ENCODE peak calls at places on chromosomes 5 and 9, in eight cellular contexts. L, P, B, A, D, H, R and I are unnamed samples.

GRCh38 chr9:135664801-135665794 is 2.0 kb downstream of the LCN9 start:
- DNase-seq in L (no peak), P (peak; percentile 42), B (no peak), A (no peak), D (no peak), H (no peak), R (no peak), I (no peak)

GRCh38 chr9:97570899-97571298 is 62.3 kb downstream of the TSTD2 start:
- DNase-seq in L (peak; percentile 19), P (peak; percentile 29), B (no peak), A (no peak), D (no peak), H (no peak), R (no peak), I (no peak)

GRCh38 chr9:132988244-132989013 is 9.9 kb downstream of the GFI1B start:
- DNase-seq in L (no peak), P (no peak), B (no peak), A (no peak), D (no peak), H (no peak), R (no peak), I (no peak)

GRCh38 chr9:14347408-14348224 is 33.7 kb upstream of the NFIB start:
- DNase-seq in L (no peak), P (peak; percentile 81), B (peak; percentile 60), A (no peak), D (peak; percentile 50), H (no peak), R (peak; percentile 46), I (no peak)

GRCh38 chr9:129241725-129242124 is 63.7 kb upstream of the IER5L start:
- DNase-seq in L (no peak), P (no peak), B (no peak), A (no peak), D (no peak), H (no peak), R (no peak), I (no peak)

GRCh38 chr9:75588808-75589207 is 301.7 kb upstream of the PCSK5 start:
- DNase-seq in L (no peak), P (no peak), B (no peak), A (no peak), D (no peak), H (peak; percentile 6), R (no peak), I (no peak)

GRCh38 chr9:91847576-91847975 is 102.5 kb downstream of the ROR2 start:
- DNase-seq in L (no peak), P (no peak), B (no peak), A (peak; percentile 74), D (peak; percentile 38), H (peak; percentile 12), R (no peak), I (no peak)

GRCh38 chr9:91207889-91208651 is 153.6 kb downstream of the AUH start:
- DNase-seq in L (no peak), P (no peak), B (peak; percentile 21), A (peak; percentile 71), D (peak; percentile 84), H (peak; percentile 91), R (no peak), I (no peak)

GRCh38 chr5:179820483-179821297 is at the start of gene SQSTM1:
- DNase-seq in L (no peak), P (peak; percentile 88), B (peak; percentile 80), A (peak; percentile 74), D (peak; percentile 83), H (peak; percentile 88), R (peak; percentile 85), I (no peak)

GRCh38 chr9:25964239-25964638 is 286.0 kb upstream of the TUSC1 start:
- DNase-seq in L (peak; percentile 39), P (peak; percentile 51), B (peak; percentile 70), A (peak; percentile 82), D (peak; percentile 73), H (peak; percentile 59), R (peak; percentile 19), I (peak; percentile 1)

GRCh38 chr5:114123654-114124053 is 238.2 kb upstream of the KCNN2 start:
- DNase-seq in L (no peak), P (no peak), B (no peak), A (no peak), D (no peak), H (no peak), R (no peak), I (no peak)

GRCh38 chr9:136903041-136903554 is 16.8 kb downstream of the TRAF2 start:
- DNase-seq in L (no peak), P (no peak), B (no peak), A (no peak), D (no peak), H (no peak), R (no peak), I (no peak)

GRCh38 chr5:78747703-78748359 is 99.3 kb upstream of the LHFPL2 start:
- DNase-seq in L (peak; percentile 65), P (no peak), B (no peak), A (peak; percentile 94), D (peak; percentile 90), H (no peak), R (no peak), I (no peak)

GRCh38 chr5:80198399-80198798 is 57.4 kb downstream of the SERINC5 start:
- DNase-seq in L (no peak), P (no peak), B (no peak), A (no peak), D (no peak), H (no peak), R (no peak), I (no peak)

GRCh38 chr9:132702254-132702653 is 32.0 kb downstream of the GTF3C4 start:
- DNase-seq in L (no peak), P (no peak), B (no peak), A (no peak), D (no peak), H (no peak), R (no peak), I (no peak)

GRCh38 chr5:51622161-51622790 is 239.0 kb downstream of the ISL1 start:
- DNase-seq in L (no peak), P (no peak), B (no peak), A (no peak), D (no peak), H (no peak), R (no peak), I (no peak)

GRCh38 chr9:25677301-25678146 is 720 bp downstream of the TUSC1 start:
- DNase-seq in L (no peak), P (peak; percentile 82), B (peak; percentile 81), A (peak; percentile 55), D (peak; percentile 80), H (no peak), R (peak; percentile 92), I (no peak)

GRCh38 chr5:142441638-142442037 is 116.8 kb upstream of the SPRY4 start:
- DNase-seq in L (no peak), P (no peak), B (no peak), A (peak; percentile 33), D (peak; percentile 69), H (no peak), R (no peak), I (no peak)

GRCh38 chr9:133633681-133633990 is 2.5 kb upstream of the DBH start:
- DNase-seq in L (no peak), P (no peak), B (no peak), A (no peak), D (no peak), H (no peak), R (no peak), I (no peak)

GRCh38 chr9:75086443-75087278 is 1.3 kb downstream of the NMRK1 start:
- DNase-seq in L (no peak), P (no peak), B (peak; percentile 67), A (no peak), D (peak; percentile 39), H (no peak), R (peak; percentile 58), I (no peak)

GRCh38 chr9:100150209-100150608 is 51.2 kb downstream of the INVS start:
- DNase-seq in L (peak; percentile 1), P (no peak), B (peak; percentile 26), A (peak; percentile 44), D (peak; percentile 36), H (no peak), R (no peak), I (no peak)

GRCh38 chr5:6493681-6494454 is 45.2 kb downstream of the UBE2QL1 start:
- DNase-seq in L (no peak), P (no peak), B (no peak), A (no peak), D (no peak), H (peak; percentile 47), R (no peak), I (no peak)

GRCh38 chr5:124742983-124743533 is 3.4 kb downstream of the ZNF608 start:
- DNase-seq in L (peak; percentile 83), P (peak; percentile 38), B (peak; percentile 61), A (peak; percentile 88), D (peak; percentile 82), H (peak; percentile 81), R (no peak), I (peak; percentile 86)

DNA sequence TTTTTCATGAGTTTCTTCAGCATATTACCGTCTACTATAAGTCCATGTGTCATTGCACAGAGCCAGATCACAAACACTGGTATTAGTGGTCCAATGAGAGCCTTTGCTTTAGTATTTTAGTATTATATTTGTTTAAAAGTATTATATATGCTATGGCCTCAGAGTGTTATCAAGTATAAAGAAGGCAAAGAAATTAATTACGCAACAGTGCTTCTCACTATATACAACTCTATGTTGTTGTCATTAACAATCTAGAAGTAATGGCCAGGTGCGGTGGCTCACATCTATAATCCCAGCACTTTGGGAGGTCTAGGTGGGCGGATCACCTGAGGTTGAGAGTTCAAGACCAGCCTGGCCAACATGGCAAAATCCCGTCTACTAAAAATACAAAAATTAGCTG is 47.1 kb upstream of the RAPGEF6 start:
- DNase-seq in L (no peak), P (no peak), B (no peak), A (no peak), D (no peak), H (no peak), R (no peak), I (no peak)
- TF ChIP-seq CTCF in L (no peak), P (no peak), B (no peak), A (no peak), D (no peak), H (no peak), R (no peak), I (no peak)

GRCh38 chr9:21383627-21384026 is 1.6 kb downstream of the IFNA2 start:
- DNase-seq in L (no peak), P (no peak), B (no peak), A (no peak), D (no peak), H (no peak), R (no peak), I (no peak)
- TF ChIP-seq CTCF in L (no peak), P (no peak), B (no peak), A (no peak), D (no peak), H (no peak), R (no peak), I (no peak)

GRCh38 chr5:109688647-109688998 is 1.1 kb upstream of the MAN2A1 start:
- DNase-seq in L (no peak), P (peak; percentile 55), B (no peak), A (peak; percentile 28), D (peak; percentile 61), H (peak; percentile 73), R (peak; percentile 78), I (no peak)
- TF ChIP-seq CTCF in L (peak; percentile 55), P (peak; percentile 71), B (peak; percentile 10), A (peak; percentile 46), D (peak; percentile 50), H (peak; percentile 56), R (peak; percentile 53), I (peak; percentile 59)

DNA sequence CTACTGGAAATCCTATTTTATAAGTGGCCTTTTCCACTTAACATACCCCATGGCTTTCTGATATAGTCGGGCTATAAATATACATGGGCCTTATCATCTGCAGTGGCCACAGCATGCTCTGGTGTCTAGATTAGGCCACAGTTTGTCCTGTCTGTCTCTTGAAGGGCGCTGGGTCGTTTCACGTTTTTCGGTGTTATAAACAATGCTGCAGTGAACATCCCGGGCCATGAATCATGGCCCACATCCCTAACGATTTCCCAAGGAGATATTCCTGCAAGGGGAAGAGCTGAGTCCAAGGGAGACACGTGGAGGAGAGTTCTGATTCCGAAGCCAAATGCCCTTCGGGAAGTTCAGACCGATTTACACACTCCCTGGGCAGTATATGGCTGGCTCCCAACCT is 8.4 kb downstream of the PLPP7 start:
- DNase-seq in L (no peak), P (no peak), B (no peak), A (no peak), D (no peak), H (no peak), R (no peak), I (no peak)
- TF ChIP-seq CTCF in L (no peak), P (no peak), B (no peak), A (no peak), D (no peak), H (no peak), R (no peak), I (no peak)